ENCODE peak calls at places on chromosome 6, in four cellular contexts. One of them, this sample, is unnamed.

GRCh38 chr6:136923116-136923953 is 1.2 kb downstream of the SLC35D3 start:
- DNase-seq in CD8-positive, alpha-beta T cell: no peak
- DNase-seq in endothelial cell: no peak
- DNase-seq in coronary artery: no peak
- DNase-seq in this sample: peak; percentile 38

GRCh38 chr6:54617730-54618129 is 228.8 kb upstream of the FAM83B start:
- DNase-seq in endothelial cell: no peak
- DNase-seq in coronary artery: no peak
- DNase-seq in CD8-positive, alpha-beta T cell: no peak
- DNase-seq in this sample: no peak

GRCh38 chr6:45116714-45117410 is 211.3 kb upstream of the RUNX2 start:
- DNase-seq in coronary artery: no peak
- DNase-seq in endothelial cell: no peak
- DNase-seq in CD8-positive, alpha-beta T cell: no peak
- DNase-seq in this sample: no peak

GRCh38 chr6:15079288-15079817 is 166.5 kb upstream of the JARID2 start:
- DNase-seq in endothelial cell: no peak
- DNase-seq in coronary artery: no peak
- DNase-seq in CD8-positive, alpha-beta T cell: no peak
- DNase-seq in this sample: no peak

GRCh38 chr6:35247642-35248231 is 11.8 kb upstream of the ZNF76 start:
- DNase-seq in endothelial cell: no peak
- DNase-seq in coronary artery: no peak
- DNase-seq in CD8-positive, alpha-beta T cell: no peak
- DNase-seq in this sample: peak; percentile 50

GRCh38 chr6:48032156-48032555 is 78.8 kb downstream of the PTCHD4 start:
- DNase-seq in endothelial cell: no peak
- DNase-seq in CD8-positive, alpha-beta T cell: no peak
- DNase-seq in coronary artery: no peak
- DNase-seq in this sample: no peak

GRCh38 chr6:152975204-152975915 is 7.5 kb downstream of the FBXO5 start:
- DNase-seq in coronary artery: no peak
- DNase-seq in endothelial cell: no peak
- DNase-seq in CD8-positive, alpha-beta T cell: no peak
- DNase-seq in this sample: no peak

GRCh38 chr6:105346052-105346451 is 56.8 kb downstream of the PREP start:
- DNase-seq in endothelial cell: no peak
- DNase-seq in coronary artery: no peak
- DNase-seq in CD8-positive, alpha-beta T cell: no peak
- DNase-seq in this sample: no peak

GRCh38 chr6:81791756-81792155 is 39.3 kb upstream of the TENT5A start:
- DNase-seq in CD8-positive, alpha-beta T cell: no peak
- DNase-seq in coronary artery: no peak
- DNase-seq in endothelial cell: no peak
- DNase-seq in this sample: no peak

GRCh38 chr6:158780963-158781691 is 38.0 kb downstream of the EZR start:
- DNase-seq in endothelial cell: no peak
- DNase-seq in CD8-positive, alpha-beta T cell: no peak
- DNase-seq in coronary artery: no peak
- DNase-seq in this sample: no peak

GRCh38 chr6:158663465-158664167 is 13.8 kb downstream of the SYTL3 start:
- DNase-seq in CD8-positive, alpha-beta T cell: no peak
- DNase-seq in coronary artery: no peak
- DNase-seq in endothelial cell: no peak
- DNase-seq in this sample: no peak

GRCh38 chr6:66189915-66190314 is 482.9 kb upstream of the EYS start:
- DNase-seq in CD8-positive, alpha-beta T cell: no peak
- DNase-seq in endothelial cell: no peak
- DNase-seq in coronary artery: no peak
- DNase-seq in this sample: no peak

DNA sequence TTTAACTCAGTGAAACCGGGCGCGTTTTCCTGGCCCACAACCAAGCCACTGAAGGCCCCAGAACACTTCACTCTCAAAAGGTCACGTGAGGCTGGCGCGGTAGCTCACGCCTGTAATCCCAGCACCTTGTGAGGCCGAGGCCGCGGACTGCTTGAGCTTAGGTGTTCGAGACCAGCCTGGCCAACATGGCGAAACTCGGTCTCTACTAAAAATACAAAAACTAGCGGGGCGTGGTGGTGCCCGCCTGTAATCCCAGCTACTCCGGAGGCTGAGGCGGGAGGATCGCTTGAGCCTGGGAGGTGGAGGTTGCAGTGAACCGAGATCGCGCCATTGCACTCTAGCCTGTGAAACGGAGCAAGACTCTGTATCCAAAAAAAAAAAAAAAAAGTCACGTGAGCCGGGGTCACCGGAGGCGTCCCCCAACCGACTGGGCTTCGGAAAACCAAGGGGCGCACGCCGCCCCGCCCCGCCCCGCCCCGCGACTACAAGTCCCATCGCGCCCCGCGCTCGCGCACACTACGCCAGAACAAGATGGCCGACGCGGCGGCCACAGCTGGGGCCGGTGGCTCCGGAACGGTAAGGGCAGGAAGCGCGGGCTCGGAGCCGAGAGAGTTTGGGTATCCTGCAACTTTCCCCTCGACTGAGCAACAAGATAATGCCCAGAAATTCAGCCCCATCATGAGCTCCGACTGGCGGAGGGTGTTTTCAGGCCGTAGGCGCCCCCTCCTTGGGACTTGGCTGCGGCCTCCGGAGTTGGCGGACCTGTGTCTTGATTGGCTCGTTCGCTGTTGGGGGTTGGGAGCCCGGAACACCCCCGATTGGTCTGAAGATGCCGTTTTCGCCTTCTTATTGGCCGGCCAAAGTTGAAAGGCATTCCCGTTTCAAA is at the start of gene TAF8:
- DNase-seq in CD8-positive, alpha-beta T cell: peak; percentile 72
- DNase-seq in endothelial cell: peak; percentile 83
- DNase-seq in coronary artery: peak; percentile 97
- DNase-seq in this sample: peak; percentile 93
- TF ChIP-seq CTCF in CD8-positive, alpha-beta T cell: no peak
- TF ChIP-seq CTCF in endothelial cell: no peak
- TF ChIP-seq CTCF in coronary artery: no peak
- TF ChIP-seq CTCF in this sample: no peak

GRCh38 chr6:33201147-33201545 is 479 bp downstream of the SLC39A7 start:
- DNase-seq in coronary artery: peak; percentile 74
- DNase-seq in endothelial cell: no peak
- DNase-seq in CD8-positive, alpha-beta T cell: no peak
- DNase-seq in this sample: no peak
- TF ChIP-seq CTCF in coronary artery: no peak
- TF ChIP-seq CTCF in endothelial cell: no peak
- TF ChIP-seq CTCF in CD8-positive, alpha-beta T cell: no peak
- TF ChIP-seq CTCF in this sample: no peak

DNA sequence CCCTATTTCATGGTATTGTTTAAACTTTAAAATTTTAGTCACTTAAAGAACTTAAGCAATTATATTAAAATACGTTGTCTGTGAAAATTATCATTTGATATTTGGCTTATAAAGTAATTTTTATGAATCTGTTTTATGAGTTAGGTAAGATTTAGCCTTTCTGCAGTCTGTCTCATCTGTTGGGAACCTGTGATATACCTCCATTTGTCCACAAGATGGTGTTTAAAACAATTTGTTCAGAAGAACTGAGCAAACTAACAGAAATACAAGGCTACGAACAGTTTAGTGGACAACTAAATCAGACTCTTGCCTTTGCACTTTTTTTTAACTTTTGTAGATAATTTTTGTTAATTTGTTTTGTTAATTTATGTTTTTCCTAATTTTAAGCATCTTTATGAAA is 92.4 kb downstream of the COL9A1 start:
- DNase-seq in coronary artery: no peak
- DNase-seq in CD8-positive, alpha-beta T cell: no peak
- DNase-seq in endothelial cell: no peak
- DNase-seq in this sample: no peak
- TF ChIP-seq CTCF in coronary artery: no peak
- TF ChIP-seq CTCF in CD8-positive, alpha-beta T cell: no peak
- TF ChIP-seq CTCF in endothelial cell: no peak
- TF ChIP-seq CTCF in this sample: no peak

GRCh38 chr6:51531623-51532022 is 555.8 kb downstream of the PKHD1 start:
- DNase-seq in endothelial cell: no peak
- DNase-seq in CD8-positive, alpha-beta T cell: no peak
- DNase-seq in coronary artery: no peak
- DNase-seq in this sample: no peak
- TF ChIP-seq CTCF in endothelial cell: no peak
- TF ChIP-seq CTCF in CD8-positive, alpha-beta T cell: no peak
- TF ChIP-seq CTCF in coronary artery: no peak
- TF ChIP-seq CTCF in this sample: no peak

GRCh38 chr6:73968358-73968757 is 272.4 kb downstream of the CD109 start:
- DNase-seq in CD8-positive, alpha-beta T cell: no peak
- DNase-seq in endothelial cell: no peak
- DNase-seq in coronary artery: no peak
- DNase-seq in this sample: no peak

GRCh38 chr6:73965408-73966145 is 269.6 kb downstream of the CD109 start:
- DNase-seq in CD8-positive, alpha-beta T cell: no peak
- DNase-seq in endothelial cell: no peak
- DNase-seq in coronary artery: no peak
- DNase-seq in this sample: no peak

GRCh38 chr6:73964455-73964854 is 268.5 kb downstream of the CD109 start:
- DNase-seq in endothelial cell: no peak
- DNase-seq in coronary artery: no peak
- DNase-seq in CD8-positive, alpha-beta T cell: no peak
- DNase-seq in this sample: no peak

DNA sequence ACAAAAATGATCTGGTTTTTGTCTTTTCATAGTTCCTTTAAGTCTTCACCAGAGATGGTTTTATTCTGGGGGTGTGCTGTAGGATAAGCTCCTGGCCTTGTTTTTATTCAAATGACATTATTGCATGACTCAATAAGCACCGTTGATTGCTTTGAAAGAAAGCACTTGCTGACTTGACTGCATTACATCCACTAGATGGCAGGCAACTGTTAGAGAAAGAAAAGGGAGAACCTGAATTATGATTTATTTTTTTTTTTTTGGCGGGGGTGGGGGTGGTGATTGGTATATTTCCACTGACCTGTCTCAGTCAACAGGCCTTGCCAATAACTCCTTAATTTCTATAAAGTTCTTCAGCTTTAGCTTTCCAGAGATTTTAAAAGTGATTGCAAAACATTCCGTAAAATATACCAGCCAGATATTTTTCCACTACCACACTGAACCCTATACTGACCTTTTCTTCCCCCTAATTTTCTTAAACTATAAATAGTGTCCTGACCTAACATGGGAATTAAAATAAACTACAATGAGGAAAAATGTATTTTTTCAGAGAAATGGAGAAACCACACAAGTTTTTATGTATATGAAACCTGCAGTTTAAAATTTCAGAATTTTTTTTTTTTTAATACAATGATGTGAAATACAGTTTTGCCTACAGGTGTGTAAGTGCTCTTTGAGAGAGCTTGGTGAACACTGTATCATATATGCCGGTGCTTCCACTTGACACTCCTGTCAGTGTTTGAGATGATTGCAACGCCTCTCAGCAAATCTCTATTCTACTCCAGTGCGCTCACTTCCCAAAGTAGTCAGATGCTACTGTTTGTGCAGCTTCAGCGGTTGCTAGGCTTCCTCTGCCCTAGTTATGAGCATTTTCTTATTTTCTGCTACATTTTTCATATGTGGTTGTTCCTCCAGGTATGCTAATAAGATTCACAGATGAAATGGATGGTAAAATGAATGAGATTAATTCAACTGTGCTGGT is 274.3 kb downstream of the CD109 start:
- DNase-seq in coronary artery: no peak
- DNase-seq in endothelial cell: no peak
- DNase-seq in CD8-positive, alpha-beta T cell: no peak
- DNase-seq in this sample: no peak
- TF ChIP-seq CTCF in coronary artery: no peak
- TF ChIP-seq CTCF in endothelial cell: peak; percentile 75
- TF ChIP-seq CTCF in CD8-positive, alpha-beta T cell: no peak
- TF ChIP-seq CTCF in this sample: no peak